ENCODE peak calls at places on chromosomes 13 and 19, in five cellular contexts. X is sigmoid colon, D is hepatocyte, G is endothelial cell of umbilical vein, W is heart left ventricle. H is an unnamed sample.

GRCh38 chr13:108154421-108154858 is 60.9 kb downstream of the LIG4 start:
- DNase-seq in X (no peak), G (no peak), W (no peak), D (peak; percentile 81), H (no peak)

GRCh38 chr19:17488593-17489391 is 18.5 kb downstream of the SLC27A1 start:
- DNase-seq in G (peak; percentile 82), D (peak; percentile 95), X (no peak), W (peak; percentile 81), H (no peak)

GRCh38 chr13:92044351-92044750 is 645.9 kb downstream of the GPC5 start:
- DNase-seq in G (no peak), X (no peak), W (no peak), D (no peak), H (no peak)

GRCh38 chr19:38985262-38985661 is 9.7 kb upstream of the FBXO17 start:
- DNase-seq in X (no peak), G (no peak), W (no peak), D (no peak), H (no peak)

GRCh38 chr19:54707932-54708331 is 16.3 kb upstream of the KIR3DL3 start:
- DNase-seq in D (no peak), W (no peak), G (no peak), X (no peak), H (no peak)

GRCh38 chr13:113976711-113977684 is 3.1 kb upstream of the C13orf46 start:
- DNase-seq in W (peak; percentile 50), X (peak; percentile 62), G (no peak), D (no peak), H (peak; percentile 61)

GRCh38 chr13:51396352-51396751 is 56.5 kb downstream of the INTS6 start:
- DNase-seq in D (no peak), W (no peak), X (no peak), G (no peak), H (no peak)

GRCh38 chr13:71339010-71339409 is 528.0 kb downstream of the DACH1 start:
- DNase-seq in X (no peak), G (no peak), D (no peak), W (no peak), H (no peak)

GRCh38 chr13:107461751-107462150 is 753.6 kb downstream of the LIG4 start:
- DNase-seq in D (no peak), G (peak; percentile 66), X (no peak), W (no peak), H (no peak)

GRCh38 chr13:72109863-72110262 is 242.9 kb upstream of the DACH1 start:
- DNase-seq in W (no peak), G (peak; percentile 59), D (no peak), X (no peak), H (no peak)

GRCh38 chr13:39385621-39386231 is 217.3 kb downstream of the LHFPL6 start:
- DNase-seq in W (no peak), D (no peak), G (peak; percentile 54), X (no peak), H (peak; percentile 35)

GRCh38 chr19:32097620-32098019 is 247.8 kb upstream of the ZNF507 start:
- DNase-seq in X (no peak), W (no peak), D (no peak), G (no peak), H (no peak)

GRCh38 chr19:50928841-50929240 is 17.6 kb upstream of the KLK4 start:
- DNase-seq in G (no peak), D (no peak), W (no peak), X (no peak), H (no peak)

GRCh38 chr13:73794755-73795154 is 339.4 kb downstream of the KLF12 start:
- DNase-seq in D (no peak), X (no peak), W (no peak), G (no peak), H (no peak)

GRCh38 chr13:50850445-50850844 is 7.0 kb upstream of the DLEU7 start:
- DNase-seq in X (no peak), D (no peak), G (no peak), W (no peak), H (no peak)

GRCh38 chr13:26929971-26930730 is 169.6 kb upstream of the GPR12 start:
- DNase-seq in D (peak; percentile 87), X (peak; percentile 77), G (peak; percentile 67), W (peak; percentile 83), H (peak; percentile 55)

GRCh38 chr13:92187378-92187989 is 789.1 kb downstream of the GPC5 start:
- DNase-seq in G (peak; percentile 10), D (peak; percentile 69), W (no peak), X (no peak), H (peak; percentile 35)

GRCh38 chr13:27293873-27294515 is 23.4 kb downstream of the RASL11A start:
- DNase-seq in G (no peak), D (no peak), X (no peak), W (no peak), H (no peak)

GRCh38 chr19:48569814-48570213 is 17.8 kb downstream of the SULT2B1 start:
- DNase-seq in G (no peak), D (no peak), X (no peak), W (no peak), H (no peak)

GRCh38 chr19:2195914-2196313 is 32.2 kb downstream of the DOT1L start:
- DNase-seq in D (no peak), W (no peak), G (no peak), X (no peak), H (no peak)

GRCh38 chr13:44271915-44272341 is 101.7 kb upstream of the SERP2 start:
- DNase-seq in W (no peak), D (no peak), G (no peak), X (peak; percentile 82), H (no peak)

GRCh38 chr19:55014714-55015113 is 23.4 kb downstream of the GP6 start:
- DNase-seq in W (no peak), D (no peak), X (peak; percentile 65), G (peak; percentile 31), H (no peak)

GRCh38 chr13:41505209-41505835 is 48.0 kb downstream of the RGCC start:
- DNase-seq in G (no peak), W (no peak), X (no peak), D (no peak), H (peak; percentile 94)

GRCh38 chr19:45646345-45646698 is 7.1 kb upstream of the EML2 start:
- DNase-seq in D (no peak), W (no peak), X (no peak), G (peak; percentile 22), H (no peak)

GRCh38 chr19:35330475-35330874 is 1.5 kb downstream of the CD22 start:
- DNase-seq in D (no peak), X (no peak), W (peak; percentile 27), G (no peak), H (no peak)

GRCh38 chr13:103895835-103896520 is 829.8 kb upstream of the SLC10A2 start:
- DNase-seq in W (no peak), G (no peak), D (no peak), X (no peak), H (no peak)
- H3K27me3 ChIP-seq in W (no peaks in the 10 kb centered on the region), G (no peaks in the 10 kb centered on the region), D (no peaks in the 10 kb centered on the region), X (no peaks in the 10 kb centered on the region), H (no peaks in the 10 kb centered on the region)

GRCh38 chr13:48502601-48503319 is 30.1 kb downstream of the RCBTB2 start:
- DNase-seq in X (no peak), D (no peak), W (no peak), G (no peak), H (no peak)

GRCh38 chr13:48500652-48501197 is 32.2 kb downstream of the RCBTB2 start:
- DNase-seq in W (no peak), X (no peak), D (peak; percentile 64), G (no peak), H (peak; percentile 61)

GRCh38 chr13:48504606-48505369 is 28.1 kb downstream of the RCBTB2 start:
- DNase-seq in W (no peak), X (no peak), G (no peak), D (no peak), H (no peak)

GRCh38 chr13:48505597-48506091 is 27.2 kb downstream of the RCBTB2 start:
- DNase-seq in G (no peak), D (no peak), X (no peak), W (no peak), H (no peak)

DNA sequence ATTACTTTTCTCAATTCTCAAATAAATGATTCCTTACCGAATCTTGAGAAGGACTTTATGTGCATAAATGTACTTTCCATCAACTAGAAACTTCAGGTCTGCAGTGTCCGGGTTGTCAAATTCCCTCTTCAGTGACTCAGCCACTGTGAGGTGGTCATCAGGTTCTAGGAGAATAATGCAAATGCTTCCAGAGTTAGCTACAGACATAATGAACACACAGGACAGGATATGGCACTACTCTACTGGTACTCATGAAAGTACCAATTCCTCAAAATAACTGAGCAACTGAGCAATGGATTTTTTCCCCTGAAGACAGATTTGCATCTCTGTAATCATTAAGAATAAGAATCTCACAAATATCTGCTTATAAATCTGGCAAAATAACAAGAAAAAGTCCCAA is 31.2 kb downstream of the RCBTB2 start:
- DNase-seq in W (no peak), X (no peak), D (no peak), G (no peak), H (no peak)
- H3K27ac ChIP-seq in W (no peak overlapping the region), X (no peak overlapping the region), D (peak overlapping the region; percentile 15), G (no peak overlapping the region), H (no peak overlapping the region)

DNA sequence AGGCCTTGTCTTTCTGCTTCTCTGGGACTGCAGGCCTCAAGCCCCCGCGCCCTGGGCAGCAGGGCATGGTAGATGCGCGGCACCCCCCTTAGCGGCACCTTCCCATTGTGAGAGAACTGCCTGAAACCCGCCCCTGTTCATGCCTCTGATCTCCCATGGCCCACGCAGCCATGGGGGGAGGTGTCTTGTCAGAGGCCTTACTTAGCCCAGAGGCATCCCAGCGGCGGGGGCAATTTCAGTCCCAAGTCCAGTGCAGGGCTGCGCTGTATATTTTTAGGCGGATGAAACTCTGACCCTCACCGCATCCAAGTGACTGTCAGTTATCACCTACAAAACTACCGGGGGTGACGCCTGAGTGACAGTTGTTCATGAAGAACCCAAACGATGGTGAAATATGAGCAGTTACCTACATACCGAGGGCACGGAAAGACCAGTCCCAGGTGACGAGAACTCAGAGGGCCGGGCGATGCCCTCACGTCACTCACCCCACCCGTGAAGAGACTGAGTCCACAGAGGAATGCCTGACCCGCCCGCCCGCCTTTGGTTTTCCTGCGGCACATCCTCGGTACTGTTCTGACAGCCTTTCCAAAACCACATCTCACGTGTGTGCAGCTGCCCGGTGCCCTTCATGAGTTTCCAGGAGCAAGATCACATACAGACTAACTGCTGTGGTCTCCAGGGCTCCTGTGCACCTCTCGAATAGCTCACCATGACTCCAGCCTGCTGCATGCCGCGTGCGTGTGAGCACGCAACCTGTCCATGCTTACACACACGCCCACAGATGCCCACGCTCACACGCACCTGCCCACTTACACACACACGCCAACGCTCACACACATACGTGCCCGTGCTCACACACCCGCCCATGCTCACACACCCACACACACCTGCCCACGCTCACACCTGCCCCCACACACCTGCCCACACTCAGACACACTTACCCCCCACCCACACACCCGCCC is 14.4 kb downstream of the IL17D start:
- DNase-seq in W (no peak), D (no peak), G (no peak), X (no peak), H (no peak)
- H3K27me3 ChIP-seq in W (no peaks in the 10 kb centered on the region), D (peaks cover 9% of the 10 kb centered on the region), G (no peaks in the 10 kb centered on the region), X (peaks cover 28% of the 10 kb centered on the region), H (no peaks in the 10 kb centered on the region)

DNA sequence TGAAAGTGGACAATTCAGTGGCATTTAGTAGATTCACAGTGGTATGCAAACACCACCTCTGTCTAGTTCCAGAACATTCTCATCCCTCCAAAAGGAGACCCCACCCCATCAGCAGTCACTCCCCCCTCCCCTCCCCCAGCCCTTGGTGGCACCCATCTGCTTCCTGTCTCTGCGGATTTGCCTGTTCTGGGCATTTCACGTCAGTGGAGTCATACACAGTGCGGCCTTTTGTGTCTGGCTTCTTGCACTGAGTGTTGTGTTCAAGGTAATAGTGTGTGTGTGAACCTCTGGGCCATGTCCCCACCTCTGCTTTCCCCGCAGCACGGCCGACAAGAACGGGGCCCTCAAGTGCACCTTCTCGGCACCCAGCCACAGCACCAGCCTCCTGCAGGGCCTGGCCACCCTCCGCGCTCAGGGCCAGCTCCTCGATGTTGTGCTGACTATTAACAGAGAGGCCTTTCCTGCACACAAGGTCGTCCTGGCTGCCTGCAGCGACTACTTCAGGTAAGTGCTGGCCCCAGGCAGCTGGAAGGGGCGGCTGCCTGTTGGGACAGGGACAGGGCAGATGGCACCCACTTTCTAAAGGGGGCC is 19.4 kb upstream of the CRTC1 start:
- DNase-seq in W (no peak), G (no peak), X (no peak), D (no peak), H (no peak)
- H3K27ac ChIP-seq in W (no peak overlapping the region), G (no peak overlapping the region), X (peak overlapping the region; percentile 84), D (no peak overlapping the region), H (no peak overlapping the region)